ENCODE peak calls at places on chromosomes 11 and 22, in four cellular contexts. One of them, this sample, is unnamed.

GRCh38 chr22:23845661-23846469 is 7.1 kb upstream of the DERL3 start:
- DNase-seq in transverse colon: no peak
- DNase-seq in HCT116: no peak
- DNase-seq in Panc1: no peak
- DNase-seq in this sample: no peak

GRCh38 chr11:102553835-102554282 is 23.3 kb upstream of the MMP7 start:
- DNase-seq in HCT116: no peak
- DNase-seq in transverse colon: no peak
- DNase-seq in Panc1: no peak
- DNase-seq in this sample: no peak

GRCh38 chr11:120334894-120335462 is 1.2 kb upstream of the ARHGEF12 start:
- DNase-seq in HCT116: no peak
- DNase-seq in transverse colon: peak
- DNase-seq in Panc1: no peak
- DNase-seq in this sample: peak

GRCh38 chr11:34192481-34193401 is 87.3 kb downstream of the NAT10 start:
- DNase-seq in HCT116: peak
- DNase-seq in Panc1: no peak
- DNase-seq in transverse colon: peak
- DNase-seq in this sample: peak

GRCh38 chr11:81839016-81839415 is 894.6 kb downstream of the FAM181B start:
- DNase-seq in transverse colon: no peak
- DNase-seq in Panc1: no peak
- DNase-seq in HCT116: no peak
- DNase-seq in this sample: no peak

GRCh38 chr11:118715837-118716260 is 36.4 kb upstream of the TREH start:
- DNase-seq in Panc1: no peak
- DNase-seq in transverse colon: no peak
- DNase-seq in HCT116: no peak
- DNase-seq in this sample: no peak

GRCh38 chr22:17774206-17774927 is at the start of gene BID:
- DNase-seq in HCT116: no peak
- DNase-seq in Panc1: no peak
- DNase-seq in transverse colon: peak
- DNase-seq in this sample: no peak

GRCh38 chr22:38186429-38186828 is 4.8 kb upstream of the PLA2G6 start:
- DNase-seq in transverse colon: no peak
- DNase-seq in HCT116: no peak
- DNase-seq in Panc1: no peak
- DNase-seq in this sample: no peak

GRCh38 chr22:27461470-27461869 is 340.1 kb downstream of the MN1 start:
- DNase-seq in Panc1: no peak
- DNase-seq in HCT116: no peak
- DNase-seq in transverse colon: no peak
- DNase-seq in this sample: no peak

GRCh38 chr11:120877746-120878365 is 146.0 kb upstream of the TBCEL start:
- DNase-seq in transverse colon: no peak
- DNase-seq in Panc1: no peak
- DNase-seq in HCT116: no peak
- DNase-seq in this sample: no peak

GRCh38 chr22:40325315-40325714 is 21.0 kb upstream of the ADSL start:
- DNase-seq in transverse colon: no peak
- DNase-seq in Panc1: no peak
- DNase-seq in HCT116: no peak
- DNase-seq in this sample: no peak
- TF ChIP-seq POLR2AphosphoS5 in transverse colon: no peak
- TF ChIP-seq POLR2AphosphoS5 in Panc1: no peak
- TF ChIP-seq POLR2AphosphoS5 in HCT116: no peak
- TF ChIP-seq POLR2AphosphoS5 in this sample: no peak

DNA sequence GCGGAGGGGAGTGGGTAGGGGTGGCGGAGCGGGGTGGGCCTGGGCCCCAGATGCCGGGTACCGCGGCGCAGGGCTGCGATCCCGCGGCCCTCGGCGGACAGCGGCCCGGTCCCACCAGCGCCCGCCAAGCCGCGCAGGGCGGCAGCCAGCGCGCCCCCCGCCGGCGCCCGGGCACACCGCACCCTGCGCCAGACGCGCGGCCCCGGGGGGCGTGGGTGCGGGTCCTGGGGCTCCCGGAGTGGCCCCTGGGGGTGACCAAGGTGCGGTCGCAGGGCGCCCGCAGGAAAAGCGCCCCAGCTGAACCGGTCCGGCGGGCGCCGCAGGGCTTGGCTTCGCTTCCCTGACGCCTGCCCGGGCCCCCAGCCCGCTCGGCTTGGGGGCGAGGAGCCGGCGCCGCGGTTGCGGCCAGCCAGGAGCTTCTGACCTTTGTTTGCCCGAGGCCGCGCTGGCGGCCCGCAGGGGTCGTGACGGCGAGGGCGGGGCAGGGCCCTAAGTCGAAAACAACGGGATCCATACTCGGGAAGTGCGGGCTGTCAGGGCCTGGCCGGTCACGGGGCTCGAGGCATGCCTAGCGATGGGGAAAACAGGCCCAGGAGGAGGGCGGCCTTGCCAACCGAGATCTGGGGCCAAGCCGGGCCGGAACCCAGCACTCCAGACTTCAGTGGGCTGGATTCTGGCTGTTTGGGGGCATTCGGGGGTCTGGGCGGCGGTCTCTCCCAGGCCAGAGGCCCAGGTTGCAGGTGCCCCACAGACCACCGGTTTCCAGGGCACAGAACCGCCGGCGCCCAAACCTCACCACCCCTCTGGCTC is 581 bp upstream of the AP5B1 start:
- DNase-seq in transverse colon: peak
- DNase-seq in HCT116: no peak
- DNase-seq in Panc1: no peak
- DNase-seq in this sample: peak
- H3K4me3 ChIP-seq in transverse colon: peak
- H3K4me3 ChIP-seq in HCT116: peak
- H3K4me3 ChIP-seq in Panc1: peak
- H3K4me3 ChIP-seq in this sample: peak

DNA sequence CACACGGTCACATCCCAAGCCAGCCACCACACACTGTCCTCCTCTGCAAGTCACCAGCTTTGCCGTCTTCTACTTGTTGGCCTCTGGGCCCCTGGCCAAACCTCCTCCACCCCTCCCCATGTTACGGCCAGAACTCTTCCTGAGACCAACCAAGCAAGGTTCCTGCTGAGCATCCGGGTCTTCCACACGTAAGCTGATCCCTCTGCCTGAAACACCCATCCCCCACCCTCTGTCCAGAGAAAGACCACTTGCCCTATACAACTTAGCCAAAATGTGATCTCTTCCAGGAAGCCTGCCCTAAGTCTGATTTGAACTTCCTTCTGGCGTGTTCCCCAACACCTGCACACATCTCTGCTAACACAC is 16.1 kb upstream of the CHADL start:
- DNase-seq in HCT116: no peak
- DNase-seq in transverse colon: no peak
- DNase-seq in Panc1: no peak
- DNase-seq in this sample: peak
- TF ChIP-seq POLR2AphosphoS5 in HCT116: no peak
- TF ChIP-seq POLR2AphosphoS5 in transverse colon: no peak
- TF ChIP-seq POLR2AphosphoS5 in Panc1: no peak
- TF ChIP-seq POLR2AphosphoS5 in this sample: peak

GRCh38 chr11:57792870-57793269 is 31.3 kb downstream of the CTNND1 start:
- DNase-seq in HCT116: no peak
- DNase-seq in Panc1: no peak
- DNase-seq in transverse colon: no peak
- DNase-seq in this sample: no peak
- H3K4me3 ChIP-seq in HCT116: no peak
- H3K4me3 ChIP-seq in Panc1: no peak
- H3K4me3 ChIP-seq in transverse colon: no peak
- H3K4me3 ChIP-seq in this sample: no peak

GRCh38 chr11:16347928-16348685 is 8.2 kb downstream of the SOX6 start:
- DNase-seq in transverse colon: no peak
- DNase-seq in Panc1: no peak
- DNase-seq in HCT116: no peak
- DNase-seq in this sample: no peak
- TF ChIP-seq POLR2AphosphoS5 in transverse colon: no peak
- TF ChIP-seq POLR2AphosphoS5 in Panc1: no peak
- TF ChIP-seq POLR2AphosphoS5 in HCT116: no peak
- TF ChIP-seq POLR2AphosphoS5 in this sample: no peak

GRCh38 chr11:126319374-126319740 is 15.5 kb downstream of the DCPS start:
- DNase-seq in Panc1: no peak
- DNase-seq in HCT116: no peak
- DNase-seq in transverse colon: no peak
- DNase-seq in this sample: no peak
- H3K4me3 ChIP-seq in Panc1: no peak
- H3K4me3 ChIP-seq in HCT116: no peak
- H3K4me3 ChIP-seq in transverse colon: no peak
- H3K4me3 ChIP-seq in this sample: no peak

GRCh38 chr11:65714433-65714832 is 2.4 kb downstream of the KAT5 start:
- DNase-seq in Panc1: no peak
- DNase-seq in HCT116: no peak
- DNase-seq in transverse colon: no peak
- DNase-seq in this sample: no peak
- TF ChIP-seq POLR2AphosphoS5 in Panc1: no peak
- TF ChIP-seq POLR2AphosphoS5 in HCT116: no peak
- TF ChIP-seq POLR2AphosphoS5 in transverse colon: no peak
- TF ChIP-seq POLR2AphosphoS5 in this sample: no peak